ENCODE peak calls at places on chromosomes 6 and 20, in ten cellular contexts. Q is ELR, K is HFFc6, T is keratinocyte, Z is NCI-H524, B is Ammon's horn, W is NCI-H1417, M is non-pigmented ciliary epithelial cell, O is anterior cingulate cortex, L is OCI-M1. E is an unnamed sample.

GRCh38 chr20:3924304-3925112 is 35.3 kb downstream of the PANK2 start:
- DNase-seq in Q (no peak), O (no peak), W (no peak), L (peak), B (peak), M (no peak), T (no peak), K (no peak), Z (no peak), E (no peak)

GRCh38 chr6:7314414-7314813 is 1.4 kb upstream of the SSR1 start:
- DNase-seq in M (no peak), Z (no peak), K (no peak), Q (no peak), O (no peak), L (no peak), B (no peak), T (no peak), W (no peak), E (no peak)

GRCh38 chr6:170136541-170137175 is 154.2 kb downstream of the DLL1 start:
- DNase-seq in T (no peak), W (no peak), M (no peak), K (no peak), Z (no peak), L (no peak), B (no peak), O (no peak), Q (no peak), E (no peak)

GRCh38 chr6:143884161-143884560 is 19.9 kb downstream of the ZC2HC1B start:
- DNase-seq in O (no peak), W (no peak), T (no peak), K (no peak), Z (peak), M (peak), B (peak), Q (no peak), L (no peak), E (no peak)

GRCh38 chr6:75268988-75269354 is 15.6 kb downstream of the TMEM30A start:
- DNase-seq in L (no peak), B (no peak), Z (no peak), O (no peak), Q (no peak), M (no peak), W (no peak), T (no peak), K (no peak), E (no peak)

GRCh38 chr6:109073344-109074235 is 21.1 kb downstream of the SESN1 start:
- DNase-seq in T (no peak), L (peak), Z (peak), M (no peak), O (no peak), K (peak), W (peak), Q (peak), B (peak), E (peak)

GRCh38 chr20:10249048-10249770 is 30.6 kb downstream of the SNAP25 start:
- DNase-seq in K (no peak), B (no peak), Q (no peak), L (no peak), W (no peak), O (no peak), Z (no peak), M (no peak), T (no peak), E (no peak)

GRCh38 chr20:35515341-35515740 is 14.1 kb downstream of the C20orf173 start:
- DNase-seq in K (no peak), T (no peak), W (no peak), B (no peak), O (no peak), M (no peak), Z (no peak), L (no peak), Q (no peak), E (no peak)

GRCh38 chr6:90233994-90234393 is 62.6 kb downstream of the BACH2 start:
- DNase-seq in Q (no peak), O (no peak), M (no peak), B (no peak), L (no peak), K (no peak), W (no peak), T (no peak), Z (no peak), E (no peak)

GRCh38 chr20:25310268-25310920 is 62.5 kb downstream of the PYGB start:
- DNase-seq in W (peak), K (peak), L (peak), T (no peak), B (peak), Z (peak), Q (peak), M (peak), O (peak), E (peak)

GRCh38 chr6:139392834-139393233 is 18.4 kb upstream of the CITED2 start:
- DNase-seq in T (no peak), O (no peak), Z (no peak), M (no peak), K (peak), B (no peak), L (no peak), Q (no peak), W (no peak), E (no peak)

GRCh38 chr6:52543729-52544324 is 33.0 kb downstream of the TRAM2 start:
- DNase-seq in Z (no peak), T (no peak), L (no peak), K (peak), W (no peak), M (no peak), Q (peak), B (no peak), O (no peak), E (peak)

GRCh38 chr6:140225587-140226438 is 851.4 kb upstream of the CITED2 start:
- DNase-seq in W (no peak), K (peak), B (no peak), L (no peak), Z (no peak), M (peak), O (no peak), T (no peak), Q (peak), E (peak)

E was measured in dermis blood vessel endothelial cell.